ENCODE peak calls at places on chromosome 18, in ten cellular contexts. X, W, K, Q, H, B, I, J, C and A are unnamed samples.
A peak's percentile ranks its signal among the peaks of the same experiment; 100 is the strongest.

GRCh38 chr18:23671564-23671963 is 8.9 kb upstream of the ANKRD29 start:
- DNase-seq in X (no peak), W (no peak), K (no peak), Q (no peak), H (no peak), B (no peak), I (no peak), J (no peak), C (peak; percentile 63), A (no peak)

GRCh38 chr18:62496262-62496661 is 26.6 kb upstream of the ZCCHC2 start:
- DNase-seq in X (no peak), W (no peak), K (no peak), Q (no peak), H (no peak), B (no peak), I (no peak), J (no peak), C (no peak), A (no peak)

GRCh38 chr18:13611616-13612110 is 114.7 kb downstream of the FAM210A start:
- DNase-seq in X (peak; percentile 73), W (no peak), K (no peak), Q (peak; percentile 57), H (peak; percentile 48), B (no peak), I (peak; percentile 9), J (no peak), C (peak; percentile 87), A (no peak)

GRCh38 chr18:45916302-45916701 is 50.8 kb downstream of the EPG5 start:
- DNase-seq in X (no peak), W (no peak), K (no peak), Q (no peak), H (no peak), B (no peak), I (no peak), J (no peak), C (no peak), A (no peak)

GRCh38 chr18:24426398-24427294 is at the start of gene IMPACT:
- DNase-seq in X (peak; percentile 88), W (peak; percentile 85), K (peak; percentile 76), Q (peak; percentile 65), H (peak; percentile 91), B (peak; percentile 77), I (peak; percentile 72), J (peak; percentile 75), C (peak; percentile 88), A (peak; percentile 74)

GRCh38 chr18:37570336-37570930 is 4.8 kb upstream of the CELF4 start:
- DNase-seq in X (no peak), W (no peak), K (no peak), Q (no peak), H (no peak), B (no peak), I (no peak), J (no peak), C (no peak), A (no peak)

GRCh38 chr18:54149078-54149697 is 75.3 kb downstream of the MBD2 start:
- DNase-seq in X (peak; percentile 65), W (no peak), K (no peak), Q (peak; percentile 32), H (no peak), B (no peak), I (peak; percentile 88), J (no peak), C (no peak), A (no peak)

GRCh38 chr18:61432590-61432989 is 99.4 kb downstream of the CDH20 start:
- DNase-seq in X (no peak), W (no peak), K (no peak), Q (no peak), H (no peak), B (no peak), I (no peak), J (no peak), C (no peak), A (no peak)

GRCh38 chr18:47606526-47606925 is 323.9 kb downstream of the SMAD2 start:
- DNase-seq in X (no peak), W (no peak), K (no peak), Q (no peak), H (no peak), B (no peak), I (no peak), J (no peak), C (no peak), A (no peak)

GRCh38 chr18:50193796-50194622 is 938 bp downstream of the MYO5B start:
- DNase-seq in X (peak; percentile 42), W (peak; percentile 36), K (no peak), Q (no peak), H (peak; percentile 70), B (peak; percentile 65), I (no peak), J (no peak), C (no peak), A (no peak)
- H3K27me3 ChIP-seq in X (no peaks in the 10 kb centered on the region), W (no peaks in the 10 kb centered on the region), K (peaks cover 66% of the 10 kb centered on the region), Q (no peaks in the 10 kb centered on the region), H (no peaks in the 10 kb centered on the region), B (peaks cover 63% of the 10 kb centered on the region), I (peaks cover 43% of the 10 kb centered on the region), J (peaks cover 67% of the 10 kb centered on the region), C (peaks cover 76% of the 10 kb centered on the region), A (peaks cover 30% of the 10 kb centered on the region)

DNA sequence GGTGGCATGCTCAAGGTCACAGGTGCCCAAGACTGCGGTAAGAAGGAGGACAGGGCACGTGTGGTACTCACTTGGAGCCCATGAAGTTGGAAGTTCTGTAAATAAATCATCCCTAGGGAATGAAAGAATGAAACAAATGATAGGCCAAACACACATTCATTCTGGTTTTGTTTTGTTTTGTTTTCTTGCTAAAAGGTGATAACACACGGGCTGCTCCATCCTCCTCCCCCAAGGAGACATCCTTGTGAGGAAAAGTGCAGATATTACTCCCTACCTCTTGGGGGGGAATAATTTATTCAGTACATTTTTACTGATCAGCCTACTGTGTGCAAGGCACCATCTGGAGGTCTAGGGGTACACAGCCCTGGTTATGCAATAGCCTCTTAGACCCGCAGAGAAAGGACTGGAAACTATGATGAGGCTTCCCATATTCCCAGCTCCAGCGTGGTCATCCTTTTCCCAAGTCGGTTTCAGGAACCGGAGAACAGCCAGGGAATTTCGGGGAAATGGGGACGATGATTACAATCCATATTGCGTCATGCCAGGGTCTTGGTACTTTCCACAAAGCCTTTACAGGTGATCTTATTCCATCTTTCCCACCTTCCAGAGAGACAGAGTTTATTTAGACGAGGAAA is 6.3 kb downstream of the RAX start:
- DNase-seq in X (no peak), W (no peak), K (no peak), Q (no peak), H (no peak), B (no peak), I (no peak), J (no peak), C (no peak), A (no peak)
- H3K27me3 ChIP-seq in X (peaks cover 1% of the 10 kb centered on the region), W (peaks cover 21% of the 10 kb centered on the region), K (no peaks in the 10 kb centered on the region), Q (no peaks in the 10 kb centered on the region), H (no peaks in the 10 kb centered on the region), B (peaks cover 96% of the 10 kb centered on the region), I (peaks cover 89% of the 10 kb centered on the region), J (peaks cover 91% of the 10 kb centered on the region), C (peaks cover 97% of the 10 kb centered on the region), A (peaks cover 82% of the 10 kb centered on the region)

GRCh38 chr18:11146947-11147345 is 2.4 kb downstream of the PIEZO2 start:
- DNase-seq in X (no peak), W (no peak), K (no peak), Q (no peak), H (no peak), B (no peak), I (no peak), J (no peak), C (no peak), A (no peak)

GRCh38 chr18:11149441-11150270 is at the start of gene PIEZO2:
- DNase-seq in X (peak; percentile 80), W (peak; percentile 29), K (peak; percentile 43), Q (peak; percentile 38), H (peak; percentile 56), B (peak; percentile 77), I (peak; percentile 65), J (no peak), C (peak; percentile 31), A (no peak)

GRCh38 chr18:11148655-11149440 is 521 bp downstream of the PIEZO2 start:
- DNase-seq in X (peak; percentile 39), W (no peak), K (no peak), Q (no peak), H (no peak), B (peak; percentile 61), I (no peak), J (no peak), C (no peak), A (no peak)

GRCh38 chr18:11147371-11147860 is 2.0 kb downstream of the PIEZO2 start:
- DNase-seq in X (no peak), W (no peak), K (no peak), Q (no peak), H (no peak), B (no peak), I (no peak), J (no peak), C (no peak), A (no peak)

DNA sequence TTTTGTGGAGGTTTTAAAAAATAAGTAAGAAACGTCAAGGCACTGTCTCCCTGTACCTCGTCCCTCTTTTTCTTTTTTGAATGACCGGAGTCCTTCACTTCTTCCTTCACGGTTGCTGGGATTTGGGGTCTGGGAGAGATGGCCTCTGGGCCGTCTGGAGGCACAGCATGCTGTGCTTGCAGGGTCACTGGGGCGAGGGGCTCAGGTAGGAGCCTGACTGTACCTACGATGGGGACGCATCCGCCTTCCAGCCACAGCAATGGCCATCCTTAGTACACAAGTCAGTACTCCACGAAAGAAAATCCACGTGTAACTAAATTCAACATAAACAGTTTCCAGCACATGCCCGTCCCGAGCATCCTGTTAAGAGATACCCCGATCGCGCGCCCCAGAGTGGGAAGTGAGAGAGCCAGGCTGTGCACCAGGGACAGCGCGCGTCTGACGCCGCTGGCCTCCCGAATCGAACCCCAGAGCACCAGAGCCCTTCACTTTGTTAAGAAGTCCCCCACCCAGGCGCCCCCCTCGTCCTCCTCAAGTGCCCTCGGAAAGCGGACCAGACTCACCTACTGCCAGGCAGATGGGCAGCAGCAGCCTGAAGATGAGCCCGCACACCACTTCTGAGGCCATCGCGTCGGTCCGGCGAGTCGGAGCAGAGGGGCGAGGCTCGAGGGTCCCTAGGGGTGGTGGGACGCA is 1.3 kb downstream of the PIEZO2 start:
- DNase-seq in X (no peak), W (no peak), K (no peak), Q (no peak), H (no peak), B (no peak), I (no peak), J (no peak), C (no peak), A (no peak)
- H3K27me3 ChIP-seq in X (no peaks in the 10 kb centered on the region), W (peaks cover 6% of the 10 kb centered on the region), K (peaks cover 44% of the 10 kb centered on the region), Q (no peaks in the 10 kb centered on the region), H (no peaks in the 10 kb centered on the region), B (peaks cover 58% of the 10 kb centered on the region), I (peaks cover 12% of the 10 kb centered on the region), J (peaks cover 35% of the 10 kb centered on the region), C (peaks cover 79% of the 10 kb centered on the region), A (peaks cover 22% of the 10 kb centered on the region)

DNA sequence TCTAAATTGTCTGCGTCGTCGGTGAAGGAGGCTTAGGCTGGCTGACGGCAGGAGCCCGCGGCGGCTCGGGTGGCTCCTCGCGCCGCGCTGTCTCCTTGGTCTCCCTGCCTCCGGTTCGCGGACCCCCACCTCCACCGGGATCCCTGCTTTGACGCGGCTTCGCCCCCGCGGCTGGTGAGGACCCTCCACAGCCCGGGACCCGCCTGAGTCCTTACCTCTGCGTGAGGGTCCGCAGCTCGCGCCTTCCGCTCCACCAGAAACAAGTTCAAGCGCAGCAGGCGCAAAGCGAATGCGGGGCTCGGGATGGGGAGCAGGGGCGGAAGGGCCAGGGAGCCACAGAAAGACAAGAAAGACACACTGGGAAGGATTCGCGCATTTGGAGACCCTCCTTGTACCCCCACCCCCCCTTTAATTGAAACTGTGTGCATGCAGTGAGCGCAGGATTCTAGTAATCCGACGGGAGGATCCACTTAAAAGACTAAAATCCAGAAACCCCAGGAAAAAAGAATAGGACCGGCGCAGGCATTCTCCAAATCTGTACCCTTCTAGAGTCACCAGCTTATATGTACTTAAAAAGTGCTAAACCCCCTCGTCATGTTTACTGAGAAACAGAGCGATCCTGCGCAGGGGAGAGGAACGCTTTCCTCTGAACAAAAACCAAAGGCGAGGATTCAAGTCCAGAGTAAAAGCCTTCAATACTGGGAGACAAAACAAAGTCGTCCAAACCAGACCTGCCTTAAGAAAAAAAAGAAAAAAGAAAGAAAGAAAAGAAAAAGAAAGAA is 3.8 kb downstream of the PTGR3 start:
- DNase-seq in X (no peak), W (no peak), K (no peak), Q (no peak), H (no peak), B (no peak), I (peak; percentile 23), J (no peak), C (no peak), A (no peak)
- H3K27me3 ChIP-seq in X (no peaks in the 10 kb centered on the region), W (no peaks in the 10 kb centered on the region), K (peaks cover 69% of the 10 kb centered on the region), Q (no peaks in the 10 kb centered on the region), H (no peaks in the 10 kb centered on the region), B (no peaks in the 10 kb centered on the region), I (no peaks in the 10 kb centered on the region), J (no peaks in the 10 kb centered on the region), C (no peaks in the 10 kb centered on the region), A (peaks cover 50% of the 10 kb centered on the region)